ENCODE peak calls at places on chromosomes 5 and 9, in ten cellular contexts. F is stomach; D is adrenal gland; I is spleen; N is CD8-positive, alpha-beta memory T cell; Y is trophoblast cell; A is SJSA1; K is IMR-90; B is mesenchymal stem cell; G is tibial artery. C is an unnamed sample.

GRCh38 chr5:1751026-1751863 is 48.4 kb downstream of the MRPL36 start:
- DNase-seq in F (no peak), B (no peak), G (peak; percentile 10), K (no peak), Y (no peak), I (peak; percentile 63), N (no peak), A (peak; percentile 46), D (no peak), C (no peak)

GRCh38 chr5:6544561-6544935 is 88.3 kb downstream of the NSUN2 start:
- DNase-seq in F (no peak), Y (no peak), K (no peak), B (no peak), D (no peak), A (peak; percentile 44), N (no peak), G (no peak), I (no peak), C (no peak)

GRCh38 chr5:40446910-40447309 is 232.8 kb upstream of the PTGER4 start:
- DNase-seq in G (no peak), A (peak; percentile 64), I (no peak), N (no peak), Y (peak; percentile 48), D (no peak), B (peak; percentile 85), K (peak; percentile 92), F (no peak), C (no peak)

GRCh38 chr5:57779383-57780223 is 297.0 kb upstream of the ACTBL2 start:
- DNase-seq in N (peak; percentile 3), I (no peak), F (no peak), D (peak; percentile 44), B (peak; percentile 76), Y (peak; percentile 56), G (no peak), K (peak; percentile 83), A (peak; percentile 64), C (peak; percentile 27)

GRCh38 chr9:5608298-5609254 is 20.3 kb upstream of the RIC1 start:
- DNase-seq in B (no peak), G (no peak), F (no peak), K (no peak), Y (no peak), N (no peak), A (no peak), I (no peak), D (peak; percentile 24), C (no peak)

GRCh38 chr9:116230233-116230632 is 76.6 kb downstream of the PAPPA start:
- DNase-seq in N (no peak), K (peak; percentile 41), D (no peak), A (no peak), B (no peak), I (no peak), Y (no peak), F (no peak), G (no peak), C (no peak)

GRCh38 chr9:91161465-91162275 is 200.0 kb downstream of the AUH start:
- DNase-seq in F (no peak), G (no peak), D (no peak), I (no peak), Y (no peak), N (no peak), K (no peak), B (no peak), A (no peak), C (no peak)

GRCh38 chr5:151751091-151751490 is 7.3 kb downstream of the ATOX1 start:
- DNase-seq in G (no peak), K (peak; percentile 13), A (no peak), Y (peak; percentile 38), I (no peak), D (no peak), N (no peak), B (peak; percentile 33), F (no peak), C (no peak)

GRCh38 chr5:141783599-141784296 is 94.5 kb downstream of the PCDH1 start:
- DNase-seq in F (no peak), K (no peak), B (no peak), G (no peak), D (no peak), N (no peak), I (no peak), Y (peak; percentile 89), A (no peak), C (no peak)

GRCh38 chr5:10707198-10708187 is 53.5 kb downstream of the DAP start:
- DNase-seq in A (no peak), N (no peak), K (peak; percentile 64), D (no peak), F (no peak), Y (peak; percentile 80), I (no peak), B (no peak), G (no peak), C (no peak)

GRCh38 chr9:96868709-96869108 is 14.4 kb upstream of the ZNF782 start:
- DNase-seq in B (no peak), F (peak; percentile 47), D (no peak), I (no peak), A (no peak), Y (peak; percentile 14), G (no peak), N (no peak), K (no peak), C (no peak)

GRCh38 chr5:132495672-132496630 is 5.4 kb upstream of the IRF1 start:
- DNase-seq in A (peak; percentile 97), N (peak; percentile 81), Y (peak; percentile 96), D (peak; percentile 92), K (peak; percentile 82), I (peak; percentile 100), B (peak; percentile 95), G (peak; percentile 84), F (peak; percentile 96), C (peak; percentile 66)

GRCh38 chr9:123514766-123515165 is 158.8 kb downstream of the CRB2 start:
- DNase-seq in A (no peak), F (no peak), B (no peak), N (no peak), Y (no peak), G (no peak), I (no peak), D (no peak), K (no peak), C (no peak)

GRCh38 chr5:147439253-147439652 is 70.6 kb downstream of the DPYSL3 start:
- DNase-seq in K (peak; percentile 52), A (peak; percentile 62), D (no peak), G (no peak), B (peak; percentile 64), I (no peak), Y (no peak), N (no peak), F (no peak), C (no peak)
- H3K4me1 ChIP-seq in K (peaks cover 4% of the 10 kb centered on the region), A (peaks cover 14% of the 10 kb centered on the region), D (no peaks in the 10 kb centered on the region), G (peaks cover 84% of the 10 kb centered on the region), B (peaks cover 3% of the 10 kb centered on the region), I (no peaks in the 10 kb centered on the region), Y (peaks cover 16% of the 10 kb centered on the region), N (no peaks in the 10 kb centered on the region), F (peaks cover 18% of the 10 kb centered on the region), C (peaks cover 3% of the 10 kb centered on the region)

DNA sequence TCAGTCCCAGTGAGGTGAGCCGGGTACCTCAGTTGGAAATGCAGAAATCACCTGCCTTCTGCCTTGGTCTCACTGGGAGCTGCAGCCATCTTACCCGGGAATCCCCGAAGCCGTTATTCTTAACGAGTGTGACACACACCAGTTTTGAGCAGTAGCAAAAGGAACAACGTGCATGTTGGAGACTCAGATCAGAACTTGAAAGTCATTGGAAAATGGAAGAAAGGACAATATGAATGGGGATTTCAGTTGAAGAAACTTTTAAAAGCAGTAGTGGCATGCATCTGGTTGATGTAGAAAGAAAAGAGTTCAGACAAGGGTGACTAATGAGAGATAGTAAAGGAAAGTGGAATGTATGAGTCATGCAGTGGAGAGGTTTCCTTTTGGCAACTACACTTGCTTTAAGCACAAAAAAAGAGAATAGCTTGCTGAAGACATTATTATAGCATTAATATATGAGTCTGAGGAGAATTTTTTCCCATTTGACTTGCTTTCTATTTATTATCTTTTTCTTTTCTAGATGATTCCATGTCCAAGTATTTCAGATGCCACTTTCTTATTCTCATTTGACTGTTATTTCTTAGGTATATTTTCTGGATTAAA is 44.4 kb upstream of the ANKDD1B start:
- DNase-seq in F (no peak), D (peak; percentile 33), I (no peak), Y (peak; percentile 22), A (peak; percentile 50), K (peak; percentile 96), B (peak; percentile 95), N (no peak), G (no peak), C (no peak)
- H3K27ac ChIP-seq in F (no peak overlapping the region), D (no peak overlapping the region), I (no peak overlapping the region), Y (peak overlapping the region; percentile 75), A (peak overlapping the region; percentile 86), K (peak overlapping the region; percentile 70), B (peak overlapping the region; percentile 90), N (peak overlapping the region; percentile 57), G (no peak overlapping the region), C (no peak overlapping the region)

GRCh38 chr9:130213898-130214761 is 41.9 kb downstream of the NCS1 start:
- DNase-seq in Y (peak; percentile 87), K (peak; percentile 31), I (no peak), N (no peak), F (no peak), A (no peak), G (no peak), D (peak; percentile 66), B (peak; percentile 76), C (peak; percentile 52)
- H3K4me1 ChIP-seq in Y (peaks cover 19% of the 10 kb centered on the region), K (peaks cover 17% of the 10 kb centered on the region), I (no peaks in the 10 kb centered on the region), N (no peaks in the 10 kb centered on the region), F (peaks cover 22% of the 10 kb centered on the region), A (no peaks in the 10 kb centered on the region), G (peaks cover 50% of the 10 kb centered on the region), D (peaks cover 6% of the 10 kb centered on the region), B (peaks cover 49% of the 10 kb centered on the region), C (peaks cover 3% of the 10 kb centered on the region)

GRCh38 chr5:66661149-66661548 is 65.0 kb downstream of the MAST4 start:
- DNase-seq in B (peak; percentile 85), Y (no peak), I (no peak), A (no peak), K (peak; percentile 9), G (no peak), N (no peak), F (no peak), D (peak; percentile 67), C (no peak)

GRCh38 chr5:66669862-66670195 is 73.6 kb downstream of the MAST4 start:
- DNase-seq in A (no peak), K (no peak), N (no peak), Y (no peak), G (no peak), F (no peak), D (no peak), I (no peak), B (no peak), C (no peak)

GRCh38 chr5:66671305-66671704 is 75.1 kb downstream of the MAST4 start:
- DNase-seq in I (no peak), N (no peak), D (no peak), G (no peak), B (no peak), Y (no peak), F (no peak), K (no peak), A (no peak), C (no peak)

GRCh38 chr5:66669086-66669861 is 73.1 kb downstream of the MAST4 start:
- DNase-seq in Y (no peak), A (no peak), F (no peak), K (no peak), N (no peak), I (no peak), G (no peak), D (no peak), B (no peak), C (no peak)

DNA sequence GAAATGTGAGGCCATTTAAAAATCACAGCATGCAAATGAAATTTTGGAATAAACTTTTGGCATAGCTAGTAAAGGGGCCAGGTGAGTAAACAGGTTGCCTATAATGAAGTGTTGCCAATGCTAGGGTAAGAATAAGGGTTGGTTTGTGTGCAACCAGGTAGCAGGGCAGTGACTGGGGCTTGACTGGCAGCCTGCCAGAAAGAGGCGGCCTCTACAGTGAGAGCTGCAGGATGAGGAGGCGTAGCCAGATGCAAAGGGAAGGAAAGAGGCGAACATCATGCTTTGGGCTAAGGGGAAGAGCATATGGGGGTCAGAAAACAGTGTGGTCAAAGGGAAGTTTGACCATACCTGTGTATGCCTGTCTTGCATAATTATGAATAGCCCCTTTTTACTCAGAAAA is 70.6 kb downstream of the MAST4 start:
- DNase-seq in I (no peak), K (no peak), B (no peak), F (peak; percentile 40), Y (no peak), N (no peak), G (no peak), A (no peak), D (no peak), C (no peak)
- H3K27ac ChIP-seq in I (no peak overlapping the region), K (no peak overlapping the region), B (no peak overlapping the region), F (no peak overlapping the region), Y (no peak overlapping the region), N (no peak overlapping the region), G (no peak overlapping the region), A (no peak overlapping the region), D (no peak overlapping the region), C (no peak overlapping the region)